ENCODE peak calls at places on chromosomes 6 and 20, in five cellular contexts. V is HL-60, F is AG10803, D is fibroblast of villous mesenchyme, E is HFFc6. C is an unnamed sample.

GRCh38 chr6:16295471-16295870 is 57.1 kb downstream of the GMPR start:
- DNase-seq in V (no peak), F (no peak), D (no peak), E (no peak), C (no peak)

GRCh38 chr6:15521516-15521915 is 141.3 kb downstream of the DTNBP1 start:
- DNase-seq in V (no peak), F (no peak), D (peak), E (no peak), C (no peak)

GRCh38 chr20:3235661-3236324 is 3.2 kb downstream of the SLC4A11 start:
- DNase-seq in V (no peak), F (no peak), D (no peak), E (no peak), C (no peak)

GRCh38 chr20:53995949-53996348 is 74.4 kb downstream of the BCAS1 start:
- DNase-seq in V (no peak), F (no peak), D (no peak), E (no peak), C (no peak)

GRCh38 chr20:21124190-21124589 is 1.7 kb upstream of the KIZ start:
- DNase-seq in V (no peak), F (no peak), D (no peak), E (no peak), C (no peak)

GRCh38 chr6:12845224-12846004 is 128.8 kb downstream of the PHACTR1 start:
- DNase-seq in V (no peak), F (no peak), D (no peak), E (no peak), C (no peak)

GRCh38 chr6:166078294-166078693 is 89.4 kb downstream of the TBXT start:
- DNase-seq in V (no peak), F (peak), D (peak), E (peak), C (no peak)

GRCh38 chr20:764255-764654 is 4.0 kb downstream of the SLC52A3 start:
- DNase-seq in V (no peak), F (no peak), D (no peak), E (no peak), C (peak)

GRCh38 chr6:138203315-138203714 is 15.0 kb downstream of the PBOV1 start:
- DNase-seq in V (no peak), F (no peak), D (no peak), E (no peak), C (no peak)

GRCh38 chr20:22977047-22977785 is 57.9 kb upstream of the SSTR4 start:
- DNase-seq in V (no peak), F (no peak), D (no peak), E (no peak), C (no peak)

GRCh38 chr20:44291754-44292153 is 19.2 kb downstream of the FITM2 start:
- DNase-seq in V (no peak), F (no peak), D (no peak), E (no peak), C (no peak)

GRCh38 chr20:34558320-34559202 is at the start of gene MAP1LC3A:
- DNase-seq in V (peak), F (peak), D (peak), E (peak), C (peak)

GRCh38 chr6:51813904-51814303 is 273.5 kb downstream of the PKHD1 start:
- DNase-seq in V (no peak), F (no peak), D (no peak), E (no peak), C (no peak)

GRCh38 chr20:5696011-5696559 is 54.1 kb upstream of the SHLD1 start:
- DNase-seq in V (no peak), F (peak), D (peak), E (peak), C (no peak)

GRCh38 chr20:5070081-5070480 is 49.7 kb downstream of the PCNA start:
- DNase-seq in V (no peak), F (no peak), D (no peak), E (no peak), C (no peak)

GRCh38 chr6:156782691-156783320 is 5.6 kb downstream of the ARID1B start:
- DNase-seq in V (no peak), F (no peak), D (no peak), E (peak), C (no peak)

GRCh38 chr6:617485-618100 is 39.3 kb downstream of the HUS1B start:
- DNase-seq in V (no peak), F (no peak), D (no peak), E (no peak), C (peak)

GRCh38 chr6:620950-621349 is 36.0 kb downstream of the HUS1B start:
- DNase-seq in V (no peak), F (no peak), D (no peak), E (no peak), C (no peak)

GRCh38 chr6:621916-622315 is 35.0 kb downstream of the HUS1B start:
- DNase-seq in V (no peak), F (no peak), D (no peak), E (no peak), C (no peak)

GRCh38 chr6:622462-622861 is 34.4 kb downstream of the HUS1B start:
- DNase-seq in V (no peak), F (no peak), D (no peak), E (no peak), C (no peak)

DNA sequence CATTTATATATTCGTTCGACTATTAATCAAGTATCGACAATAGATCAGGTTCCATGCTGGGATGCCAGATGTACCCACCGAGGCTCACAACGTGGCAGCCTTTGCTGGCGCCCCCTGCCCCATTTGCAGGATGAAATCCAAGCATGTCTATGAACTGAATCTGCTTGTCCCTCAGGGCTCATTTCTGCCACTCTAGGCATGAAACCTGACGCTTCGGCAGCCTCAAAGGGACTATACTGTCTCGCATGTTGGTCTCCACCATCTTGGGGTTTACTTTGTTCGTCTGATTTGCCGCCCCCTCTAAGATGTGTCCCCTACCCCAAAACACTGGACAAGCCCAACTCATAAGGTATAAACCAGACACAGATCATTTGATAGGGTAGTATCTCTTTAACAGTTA is 36.7 kb downstream of the HUS1B start:
- DNase-seq in V (no peak), F (no peak), D (no peak), E (no peak), C (no peak)
- TF ChIP-seq CTCF in V (no peak), F (no peak), D (no peak), E (no peak), C (no peak)

GRCh38 chr6:94735270-94735669 is 842.1 kb upstream of the MANEA start:
- DNase-seq in V (no peak), F (no peak), D (no peak), E (no peak), C (no peak)

GRCh38 chr6:94727710-94728109 is 849.6 kb upstream of the MANEA start:
- DNase-seq in V (no peak), F (no peak), D (no peak), E (no peak), C (no peak)

GRCh38 chr6:94736231-94736630 is 841.1 kb upstream of the MANEA start:
- DNase-seq in V (no peak), F (no peak), D (no peak), E (no peak), C (no peak)

GRCh38 chr6:94733066-94733465 is 844.3 kb upstream of the MANEA start:
- DNase-seq in V (no peak), F (no peak), D (no peak), E (no peak), C (no peak)
- TF ChIP-seq CTCF in V (no peak), F (no peak), D (no peak), E (no peak), C (no peak)

GRCh38 chr6:28841290-28841689 is 82.5 kb downstream of the TRIM27 start:
- DNase-seq in V (no peak), F (no peak), D (no peak), E (no peak), C (no peak)
- TF ChIP-seq CTCF in V (no peak), F (no peak), D (no peak), E (no peak), C (no peak)

DNA sequence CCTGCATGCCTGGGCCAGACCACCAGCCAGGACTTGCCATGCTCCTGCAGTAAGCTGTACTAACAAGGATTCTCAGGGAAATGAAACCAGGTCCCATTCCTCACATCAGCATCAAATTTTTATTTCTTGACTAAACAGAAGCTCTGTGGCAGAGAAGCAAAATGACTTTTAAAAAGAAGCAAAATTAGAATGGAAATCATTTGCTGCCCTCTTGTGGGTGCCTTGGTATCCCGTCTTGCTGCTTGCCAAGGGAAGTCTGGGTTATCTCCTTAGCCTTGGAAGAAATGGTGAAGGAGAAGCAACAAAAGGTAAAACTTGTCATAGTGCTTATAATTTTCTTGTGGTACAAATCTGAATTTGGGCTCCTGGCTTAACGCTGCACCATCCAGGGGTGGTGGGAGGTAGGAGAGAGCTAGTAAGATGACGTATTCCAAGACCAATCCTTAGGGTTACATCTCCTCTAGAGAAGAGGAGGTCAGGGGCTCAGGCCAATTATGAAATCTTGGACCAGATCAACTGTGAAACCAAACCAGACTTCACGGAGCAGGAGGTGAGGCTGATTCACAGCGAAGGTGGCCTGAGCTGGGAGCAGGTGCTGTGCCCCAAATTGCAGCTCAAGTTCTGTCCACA is 107.5 kb downstream of the FAXC start:
- DNase-seq in V (no peak), F (peak), D (peak), E (peak), C (peak)
- TF ChIP-seq CTCF in V (peak), F (peak), D (peak), E (peak), C (no peak)

DNA sequence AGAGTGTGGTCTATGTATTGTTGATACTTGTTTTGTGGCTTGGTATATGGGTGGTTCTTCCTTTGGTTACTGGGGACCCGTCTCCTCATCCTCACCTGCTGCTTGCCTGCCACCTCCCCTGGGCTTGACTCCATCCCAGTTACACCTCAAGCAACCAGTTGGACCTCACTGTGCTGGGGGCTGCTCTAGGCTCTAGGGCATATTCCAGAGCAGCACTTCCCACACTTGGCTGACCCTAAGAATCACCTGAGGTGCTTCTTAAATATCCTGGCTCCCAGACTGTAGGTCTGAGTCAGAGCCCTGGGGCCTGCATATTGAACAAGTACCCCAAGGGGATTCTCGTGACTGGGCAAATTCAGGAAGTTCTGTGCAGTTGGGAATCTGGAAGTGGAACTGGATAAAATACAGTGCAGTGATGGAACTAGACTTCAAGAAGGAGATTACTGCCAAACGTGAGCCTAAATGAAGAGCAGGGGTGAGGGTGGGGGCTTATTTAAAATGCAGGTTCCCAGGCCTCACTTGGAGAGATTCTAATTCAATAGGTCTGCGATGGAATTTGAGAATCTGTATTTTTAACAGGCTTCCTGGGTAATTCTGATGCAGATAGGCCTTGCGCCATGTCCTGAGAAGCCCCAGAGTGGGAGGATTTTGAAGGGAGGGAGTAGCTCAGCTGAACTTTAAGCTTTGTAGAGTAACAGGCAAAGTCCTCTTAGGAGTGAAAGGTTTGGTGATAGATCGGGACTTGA is 7.6 kb downstream of the SPATS1 start:
- DNase-seq in V (no peak), F (no peak), D (no peak), E (no peak), C (no peak)
- TF ChIP-seq CTCF in V (no peak), F (no peak), D (no peak), E (no peak), C (no peak)

GRCh38 chr6:159759645-159760044 is 2.2 kb upstream of the ACAT2 start:
- DNase-seq in V (no peak), F (no peak), D (no peak), E (no peak), C (no peak)

GRCh38 chr6:159756508-159756907 is 5.3 kb upstream of the ACAT2 start:
- DNase-seq in V (no peak), F (no peak), D (no peak), E (no peak), C (no peak)

GRCh38 chr6:159760602-159761057 is 1.2 kb upstream of the ACAT2 start:
- DNase-seq in V (no peak), F (peak), D (peak), E (peak), C (no peak)

GRCh38 chr6:159761135-159761872 is 541 bp upstream of the ACAT2 start:
- DNase-seq in V (no peak), F (no peak), D (peak), E (no peak), C (peak)

GRCh38 chr6:159758031-159759001 is 3.5 kb upstream of the ACAT2 start:
- DNase-seq in V (no peak), F (peak), D (no peak), E (peak), C (no peak)
- TF ChIP-seq CTCF in V (no peak), F (peak), D (peak), E (peak), C (no peak)

GRCh38 chr6:45880139-45880538 is 135.5 kb downstream of the CLIC5 start:
- DNase-seq in V (no peak), F (peak), D (peak), E (peak), C (no peak)
- TF ChIP-seq CTCF in V (no peak), F (no peak), D (no peak), E (no peak), C (no peak)

DNA sequence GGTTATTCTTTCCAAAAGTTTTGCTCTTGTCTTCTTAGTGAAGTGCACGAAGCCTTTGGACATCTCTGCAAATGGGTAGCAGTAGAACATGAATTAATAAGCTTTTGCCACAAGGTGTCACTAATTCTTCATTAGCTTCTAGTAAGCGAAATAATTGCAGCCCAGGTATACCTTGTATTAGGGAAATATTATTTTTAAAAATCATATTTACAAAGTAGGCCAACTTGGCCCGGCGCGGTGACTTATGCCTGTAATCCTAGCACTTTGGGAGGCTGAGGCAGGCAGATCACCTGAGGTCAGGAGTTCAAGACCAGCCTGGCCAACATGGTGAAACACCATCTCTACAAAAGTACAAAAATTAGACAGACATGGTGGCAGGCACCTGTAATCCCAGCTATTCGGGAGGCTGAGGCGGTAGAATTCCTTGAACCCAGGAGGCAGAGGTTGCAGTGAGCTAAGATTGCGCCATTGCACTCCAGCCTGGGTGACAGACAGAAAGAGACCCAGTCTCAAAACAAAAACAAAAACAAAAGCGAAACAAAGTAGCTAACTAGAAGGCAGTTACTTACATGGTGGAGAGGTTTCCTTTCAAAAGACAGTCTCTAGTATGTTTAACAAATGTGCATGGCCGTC is 8.8 kb upstream of the RSPH3 start:
- DNase-seq in V (peak), F (peak), D (peak), E (peak), C (no peak)
- TF ChIP-seq CTCF in V (peak), F (peak), D (peak), E (peak), C (peak)

GRCh38 chr6:35419431-35419830 is 32.7 kb upstream of the FANCE start:
- DNase-seq in V (peak), F (peak), D (peak), E (peak), C (peak)
- TF ChIP-seq CTCF in V (no peak), F (peak), D (peak), E (peak), C (no peak)

C was measured in activated CD8-positive, alpha-beta T cell treated with anti-CD3 and anti-CD28 coated beads for 36 hours.